ENCODE peak calls at places on chromosomes 2 and 18, in nine cellular contexts. V is kidney, H is ascending aorta, Z is ovary, R is left lung, B is lower lobe of right lung, J is fibroblast of lung, X is IMR-90, F is adrenal gland. T is an unnamed sample.

GRCh38 chr18:34710430-34711386 is 610 bp downstream of the DTNA start:
- DNase-seq in V (no peak), H (no peak), Z (no peak), R (no peak), B (no peak), J (peak; percentile 87), X (peak; percentile 66), F (no peak), T (no peak)

GRCh38 chr2:12642332-12642731 is 74.4 kb upstream of the TRIB2 start:
- DNase-seq in V (no peak), H (no peak), Z (no peak), R (no peak), B (no peak), J (no peak), X (no peak), F (no peak), T (no peak)

GRCh38 chr2:68632026-68632425 is 11.4 kb upstream of the PROKR1 start:
- DNase-seq in V (no peak), H (no peak), Z (no peak), R (no peak), B (no peak), J (no peak), X (no peak), F (no peak), T (no peak)

GRCh38 chr2:15658911-15659310 is 67.2 kb downstream of the DDX1 start:
- DNase-seq in V (no peak), H (no peak), Z (no peak), R (no peak), B (no peak), J (no peak), X (no peak), F (no peak), T (no peak)

GRCh38 chr2:74415762-74416395 is 5.5 kb downstream of the C2orf81 start:
- DNase-seq in V (peak; percentile 74), H (peak; percentile 64), Z (peak; percentile 48), R (no peak), B (no peak), J (no peak), X (no peak), F (no peak), T (no peak)

GRCh38 chr2:12714391-12715221 is 2.1 kb upstream of the TRIB2 start:
- DNase-seq in V (peak; percentile 63), H (peak; percentile 83), Z (no peak), R (no peak), B (no peak), J (peak; percentile 40), X (peak; percentile 35), F (no peak), T (no peak)

GRCh38 chr2:216735086-216735485 is 39.7 kb upstream of the IGFBP5 start:
- DNase-seq in V (no peak), H (peak; percentile 50), Z (peak; percentile 52), R (no peak), B (no peak), J (peak; percentile 81), X (peak; percentile 66), F (peak; percentile 33), T (no peak)

GRCh38 chr2:177078843-177079242 is 133.8 kb upstream of the HNRNPA3 start:
- DNase-seq in V (no peak), H (no peak), Z (no peak), R (no peak), B (no peak), J (no peak), X (no peak), F (no peak), T (no peak)

GRCh38 chr2:188369365-188369764 is 77.7 kb downstream of the GULP1 start:
- DNase-seq in V (no peak), H (no peak), Z (no peak), R (no peak), B (no peak), J (peak; percentile 73), X (peak; percentile 45), F (peak; percentile 74), T (no peak)

GRCh38 chr2:127632592-127633489 is 13.1 kb upstream of the GPR17 start:
- DNase-seq in V (no peak), H (no peak), Z (no peak), R (peak; percentile 57), B (no peak), J (no peak), X (no peak), F (no peak), T (no peak)

GRCh38 chr18:48941672-48942071 is 9.1 kb downstream of the SMAD7 start:
- DNase-seq in V (no peak), H (no peak), Z (no peak), R (no peak), B (no peak), J (no peak), X (no peak), F (no peak), T (peak; percentile 58)

GRCh38 chr2:145652546-145652945 is 1132.6 kb upstream of the ZEB2 start:
- DNase-seq in V (no peak), H (no peak), Z (no peak), R (no peak), B (no peak), J (peak; percentile 75), X (peak; percentile 61), F (no peak), T (no peak)

DNA sequence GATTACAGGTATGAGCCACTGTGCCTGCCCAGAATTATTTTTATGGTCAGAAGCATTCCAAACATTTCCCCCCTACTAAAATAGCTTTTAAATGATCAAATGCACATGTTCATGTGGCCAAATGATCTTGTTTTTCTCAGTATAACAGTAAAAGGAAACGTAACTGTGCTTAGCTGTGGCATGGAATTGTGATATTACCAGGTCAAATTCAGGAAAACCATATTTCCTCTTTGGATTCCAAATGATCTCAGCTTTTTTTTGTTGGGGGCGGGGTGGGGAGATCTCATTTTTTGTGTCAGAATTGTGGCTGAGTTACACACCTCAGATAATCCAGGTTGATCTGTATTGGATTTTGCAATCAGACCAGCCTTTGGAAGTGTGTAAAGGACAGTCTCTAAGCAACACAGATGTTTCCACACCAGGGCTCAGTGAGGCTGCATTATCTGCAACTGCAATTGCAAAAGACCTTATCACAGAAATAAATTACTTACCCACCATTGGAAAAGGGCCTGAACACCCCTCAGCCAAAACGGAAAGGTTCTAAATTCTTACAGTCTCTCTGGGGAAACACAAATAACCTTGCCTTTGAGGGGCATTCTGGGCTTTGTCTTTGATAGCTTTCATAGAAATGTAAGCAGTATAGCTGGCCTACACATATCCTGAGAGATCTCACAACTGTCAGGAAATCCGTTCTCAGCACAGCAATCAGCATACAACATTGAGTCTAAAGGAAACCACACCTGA is 8.4 kb downstream of the CASP10 start:
- DNase-seq in V (no peak), H (no peak), Z (no peak), R (no peak), B (no peak), J (no peak), X (no peak), F (no peak), T (no peak)
- TF ChIP-seq CTCF in V (no peak), H (no peak), Z (no peak), R (no peak), B (no peak), J (no peak), X (no peak), F (no peak), T (no peak)

GRCh38 chr18:55557211-55557610 is 30.8 kb downstream of the TCF4 start:
- DNase-seq in V (no peak), H (no peak), Z (no peak), R (no peak), B (no peak), J (no peak), X (no peak), F (no peak), T (no peak)
- H3K4me1 ChIP-seq in V (no peaks in the 10 kb centered on the region), H (no peaks in the 10 kb centered on the region), Z (no peaks in the 10 kb centered on the region), R (no peaks in the 10 kb centered on the region), B (no peaks in the 10 kb centered on the region), J (no peaks in the 10 kb centered on the region), X (peaks cover 3% of the 10 kb centered on the region), F (no peaks in the 10 kb centered on the region), T (no peaks in the 10 kb centered on the region)

DNA sequence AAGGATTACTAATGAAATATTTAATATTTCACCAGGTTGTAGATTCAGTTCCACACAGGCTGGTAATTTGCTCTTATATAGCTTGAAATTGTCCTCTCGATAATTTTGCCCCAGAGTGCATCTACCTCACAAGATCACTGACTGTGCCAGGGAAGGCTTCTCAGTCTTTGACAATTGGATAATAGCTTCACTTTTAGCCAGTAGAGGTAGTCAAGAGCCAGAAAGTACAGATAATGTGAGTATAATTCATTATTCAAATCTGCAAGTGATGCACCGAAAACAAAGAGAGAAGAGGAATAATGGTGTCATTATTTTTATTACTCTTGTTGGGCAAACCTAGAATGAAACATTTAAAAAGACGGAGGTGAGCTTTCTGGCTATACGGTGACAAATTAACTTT is 292.8 kb downstream of the EN1 start:
- DNase-seq in V (no peak), H (no peak), Z (no peak), R (no peak), B (no peak), J (peak; percentile 2), X (no peak), F (no peak), T (no peak)
- TF ChIP-seq CTCF in V (no peak), H (no peak), Z (no peak), R (no peak), B (no peak), J (peak; percentile 13), X (no peak), F (no peak), T (no peak)

GRCh38 chr18:46281185-46282176 is 177.3 kb downstream of the HAUS1 start:
- DNase-seq in V (peak; percentile 82), H (no peak), Z (peak; percentile 76), R (peak; percentile 83), B (peak; percentile 66), J (peak; percentile 76), X (peak; percentile 79), F (peak; percentile 88), T (peak; percentile 76)

GRCh38 chr18:46283268-46283667 is 179.1 kb downstream of the HAUS1 start:
- DNase-seq in V (no peak), H (no peak), Z (no peak), R (no peak), B (no peak), J (no peak), X (peak; percentile 10), F (no peak), T (no peak)

GRCh38 chr18:46283895-46284295 is 179.7 kb downstream of the HAUS1 start:
- DNase-seq in V (no peak), H (no peak), Z (no peak), R (no peak), B (no peak), J (no peak), X (no peak), F (no peak), T (no peak)

GRCh38 chr18:46282646-46283045 is 178.5 kb downstream of the HAUS1 start:
- DNase-seq in V (no peak), H (no peak), Z (no peak), R (no peak), B (no peak), J (no peak), X (no peak), F (no peak), T (no peak)

DNA sequence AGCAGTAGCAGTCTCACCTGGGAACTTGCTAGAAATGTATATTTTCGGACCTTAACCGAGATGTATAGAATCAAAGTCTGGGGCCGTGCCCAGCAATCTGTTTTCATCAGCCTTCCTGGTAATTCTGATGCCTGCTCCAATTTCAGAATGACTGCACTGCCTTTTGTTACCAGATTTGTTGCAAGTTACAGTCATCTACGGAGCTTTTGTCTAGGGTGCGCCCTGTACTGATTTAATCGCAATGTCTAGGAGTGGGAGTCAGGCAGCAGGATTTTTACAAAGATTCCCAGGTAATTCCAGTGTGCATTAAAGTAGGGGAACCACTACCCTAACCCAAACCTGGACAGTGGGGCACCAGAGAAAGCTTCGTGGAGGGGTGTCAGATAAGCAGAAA is 178.0 kb downstream of the HAUS1 start:
- DNase-seq in V (no peak), H (no peak), Z (no peak), R (no peak), B (no peak), J (no peak), X (no peak), F (no peak), T (no peak)
- H3K4me1 ChIP-seq in V (no peaks in the 10 kb centered on the region), H (no peaks in the 10 kb centered on the region), Z (no peaks in the 10 kb centered on the region), R (no peaks in the 10 kb centered on the region), B (no peaks in the 10 kb centered on the region), J (peaks cover 3% of the 10 kb centered on the region), X (peaks cover 14% of the 10 kb centered on the region), F (peaks cover 3% of the 10 kb centered on the region), T (no peaks in the 10 kb centered on the region)

T was measured in upper lobe of right lung.